ENCODE peak calls at places on chromosomes 7 and 10, in four cellular contexts. Z is activated T-cell treated with anti-CD3 and anti-CD28 coated beads, Interleukin-2, amount 50 U/mL, for 72 hours; A is heart left ventricle; M is caudate nucleus. X is an unnamed sample.

GRCh38 chr7:111198255-111198654 is 107.3 kb downstream of the LRRN3 start:
- DNase-seq in M (no peak), A (no peak), Z (no peak), X (no peak)

GRCh38 chr7:39375047-39375873 is 190.9 kb upstream of the YAE1 start:
- DNase-seq in Z (no peak), A (no peak), M (no peak), X (no peak)

GRCh38 chr7:101494602-101495329 is 132.1 kb downstream of the COL26A1 start:
- DNase-seq in Z (no peak), A (peak), M (no peak), X (no peak)

GRCh38 chr7:42315096-42315495 is 78.1 kb upstream of the GLI3 start:
- DNase-seq in Z (no peak), A (no peak), M (no peak), X (no peak)

GRCh38 chr10:90993340-90993739 is 72.5 kb upstream of the ANKRD1 start:
- DNase-seq in M (no peak), Z (no peak), A (no peak), X (no peak)

GRCh38 chr10:88281592-88282268 is 301.4 kb downstream of the RNLS start:
- DNase-seq in Z (no peak), M (no peak), A (no peak), X (no peak)

GRCh38 chr7:77415474-77415821 is 701 bp downstream of the GSAP start:
- DNase-seq in A (peak), Z (peak), M (no peak), X (peak)

GRCh38 chr10:12360461-12360860 is 11.1 kb downstream of the CAMK1D start:
- DNase-seq in A (no peak), M (no peak), Z (no peak), X (no peak)

GRCh38 chr10:10598297-10598696 is 419.4 kb upstream of the CELF2 start:
- DNase-seq in A (no peak), M (no peak), Z (no peak), X (no peak)

GRCh38 chr7:30816291-30817059 is 45.3 kb downstream of the MINDY4 start:
- DNase-seq in Z (no peak), M (no peak), A (peak), X (no peak)

GRCh38 chr10:73480158-73480557 is 15.7 kb downstream of the PPP3CB start:
- DNase-seq in A (no peak), Z (peak), M (no peak), X (no peak)

GRCh38 chr7:50068850-50069551 is 24.0 kb downstream of the ZPBP start:
- DNase-seq in M (no peak), A (peak), Z (peak), X (peak)

GRCh38 chr7:42232275-42232674 is 4.7 kb downstream of the GLI3 start:
- DNase-seq in M (no peak), Z (no peak), A (no peak), X (no peak)

GRCh38 chr7:115522174-115522573 is 508.4 kb downstream of the TFEC start:
- DNase-seq in A (no peak), M (no peak), Z (no peak), X (no peak)

X was measured in pancreas.